ENCODE peak calls at places on chromosomes 1 and 21, in ten cellular contexts. One of them, this sample, is unnamed.

GRCh38 chr1:87953109-87953508 is 624.4 kb downstream of the LMO4 start:
- DNase-seq in spleen: no peak
- DNase-seq in esophagus muscularis mucosa: no peak
- DNase-seq in SK-N-SH: no peak
- DNase-seq in HCT116: no peak
- DNase-seq in sigmoid colon: no peak
- DNase-seq in H1: no peak
- DNase-seq in transverse colon: no peak
- DNase-seq in GM23338: no peak
- DNase-seq in HepG2: no peak
- DNase-seq in this sample: no peak

GRCh38 chr1:67077593-67077992 is 23.6 kb upstream of the SLC35D1 start:
- DNase-seq in sigmoid colon: no peak
- DNase-seq in H1: no peak
- DNase-seq in spleen: no peak
- DNase-seq in transverse colon: no peak
- DNase-seq in esophagus muscularis mucosa: no peak
- DNase-seq in HepG2: no peak
- DNase-seq in GM23338: no peak
- DNase-seq in SK-N-SH: no peak
- DNase-seq in HCT116: no peak
- DNase-seq in this sample: no peak

GRCh38 chr1:41503507-41504125 is 19.1 kb upstream of the EDN2 start:
- DNase-seq in H1: no peak
- DNase-seq in sigmoid colon: no peak
- DNase-seq in HepG2: no peak
- DNase-seq in spleen: no peak
- DNase-seq in transverse colon: no peak
- DNase-seq in esophagus muscularis mucosa: no peak
- DNase-seq in GM23338: no peak
- DNase-seq in SK-N-SH: peak
- DNase-seq in HCT116: no peak
- DNase-seq in this sample: no peak

GRCh38 chr1:19894218-19894617 is 12.0 kb downstream of the OTUD3 start:
- DNase-seq in sigmoid colon: no peak
- DNase-seq in esophagus muscularis mucosa: no peak
- DNase-seq in H1: no peak
- DNase-seq in HCT116: no peak
- DNase-seq in HepG2: no peak
- DNase-seq in transverse colon: no peak
- DNase-seq in SK-N-SH: no peak
- DNase-seq in spleen: no peak
- DNase-seq in GM23338: no peak
- DNase-seq in this sample: no peak

GRCh38 chr1:214155987-214156567 is 124.9 kb upstream of the SMYD2 start:
- DNase-seq in transverse colon: no peak
- DNase-seq in HCT116: no peak
- DNase-seq in GM23338: no peak
- DNase-seq in spleen: no peak
- DNase-seq in SK-N-SH: peak
- DNase-seq in H1: no peak
- DNase-seq in sigmoid colon: no peak
- DNase-seq in HepG2: no peak
- DNase-seq in esophagus muscularis mucosa: no peak
- DNase-seq in this sample: no peak

GRCh38 chr1:107935396-107936064 is 29.4 kb downstream of the VAV3 start:
- DNase-seq in HCT116: no peak
- DNase-seq in H1: no peak
- DNase-seq in GM23338: no peak
- DNase-seq in sigmoid colon: no peak
- DNase-seq in SK-N-SH: no peak
- DNase-seq in esophagus muscularis mucosa: no peak
- DNase-seq in spleen: no peak
- DNase-seq in transverse colon: no peak
- DNase-seq in HepG2: no peak
- DNase-seq in this sample: no peak

GRCh38 chr1:183234660-183235476 is 48.8 kb downstream of the LAMC2 start:
- DNase-seq in HepG2: peak
- DNase-seq in esophagus muscularis mucosa: peak
- DNase-seq in transverse colon: peak
- DNase-seq in sigmoid colon: peak
- DNase-seq in SK-N-SH: peak
- DNase-seq in spleen: no peak
- DNase-seq in H1: peak
- DNase-seq in HCT116: peak
- DNase-seq in GM23338: peak
- DNase-seq in this sample: no peak

GRCh38 chr21:41759214-41759840 is 7.5 kb downstream of the RIPK4 start:
- DNase-seq in HepG2: no peak
- DNase-seq in HCT116: no peak
- DNase-seq in spleen: peak
- DNase-seq in GM23338: no peak
- DNase-seq in sigmoid colon: no peak
- DNase-seq in H1: no peak
- DNase-seq in transverse colon: no peak
- DNase-seq in esophagus muscularis mucosa: no peak
- DNase-seq in SK-N-SH: no peak
- DNase-seq in this sample: no peak

GRCh38 chr1:117093870-117094621 is 27.5 kb downstream of the TRIM45 start:
- DNase-seq in H1: no peak
- DNase-seq in SK-N-SH: peak
- DNase-seq in HCT116: peak
- DNase-seq in transverse colon: no peak
- DNase-seq in sigmoid colon: no peak
- DNase-seq in GM23338: peak
- DNase-seq in esophagus muscularis mucosa: no peak
- DNase-seq in HepG2: no peak
- DNase-seq in spleen: no peak
- DNase-seq in this sample: no peak

GRCh38 chr1:182146286-182146685 is 84.8 kb upstream of the ZNF648 start:
- DNase-seq in H1: no peak
- DNase-seq in SK-N-SH: no peak
- DNase-seq in HepG2: no peak
- DNase-seq in transverse colon: peak
- DNase-seq in sigmoid colon: no peak
- DNase-seq in HCT116: no peak
- DNase-seq in esophagus muscularis mucosa: peak
- DNase-seq in GM23338: no peak
- DNase-seq in spleen: no peak
- DNase-seq in this sample: no peak
- TF ChIP-seq POLR2AphosphoS5 in H1: no peak
- TF ChIP-seq POLR2AphosphoS5 in SK-N-SH: no peak
- TF ChIP-seq POLR2AphosphoS5 in HepG2: no peak
- TF ChIP-seq POLR2AphosphoS5 in transverse colon: no peak
- TF ChIP-seq POLR2AphosphoS5 in sigmoid colon: no peak
- TF ChIP-seq POLR2AphosphoS5 in HCT116: no peak
- TF ChIP-seq POLR2AphosphoS5 in esophagus muscularis mucosa: no peak
- TF ChIP-seq POLR2AphosphoS5 in GM23338: no peak
- TF ChIP-seq POLR2AphosphoS5 in spleen: no peak
- TF ChIP-seq POLR2AphosphoS5 in this sample: no peak

GRCh38 chr21:43983390-43983789 is 28.7 kb upstream of the TRAPPC10 start:
- DNase-seq in transverse colon: no peak
- DNase-seq in SK-N-SH: peak
- DNase-seq in HCT116: no peak
- DNase-seq in HepG2: no peak
- DNase-seq in H1: no peak
- DNase-seq in sigmoid colon: no peak
- DNase-seq in GM23338: no peak
- DNase-seq in spleen: peak
- DNase-seq in esophagus muscularis mucosa: no peak
- DNase-seq in this sample: no peak

GRCh38 chr21:43986544-43987451 is 25.3 kb upstream of the TRAPPC10 start:
- DNase-seq in SK-N-SH: peak
- DNase-seq in GM23338: no peak
- DNase-seq in H1: no peak
- DNase-seq in HCT116: no peak
- DNase-seq in esophagus muscularis mucosa: no peak
- DNase-seq in spleen: no peak
- DNase-seq in transverse colon: no peak
- DNase-seq in HepG2: no peak
- DNase-seq in sigmoid colon: no peak
- DNase-seq in this sample: no peak

GRCh38 chr21:43985690-43986251 is 26.3 kb upstream of the TRAPPC10 start:
- DNase-seq in HepG2: no peak
- DNase-seq in transverse colon: no peak
- DNase-seq in esophagus muscularis mucosa: no peak
- DNase-seq in sigmoid colon: no peak
- DNase-seq in H1: no peak
- DNase-seq in HCT116: no peak
- DNase-seq in GM23338: peak
- DNase-seq in SK-N-SH: peak
- DNase-seq in spleen: no peak
- DNase-seq in this sample: no peak

GRCh38 chr21:43983860-43984420 is 28.2 kb upstream of the TRAPPC10 start:
- DNase-seq in HepG2: no peak
- DNase-seq in transverse colon: no peak
- DNase-seq in H1: no peak
- DNase-seq in SK-N-SH: peak
- DNase-seq in GM23338: no peak
- DNase-seq in esophagus muscularis mucosa: no peak
- DNase-seq in spleen: no peak
- DNase-seq in sigmoid colon: no peak
- DNase-seq in HCT116: no peak
- DNase-seq in this sample: no peak

GRCh38 chr21:43984905-43985689 is 27.0 kb upstream of the TRAPPC10 start:
- DNase-seq in SK-N-SH: peak
- DNase-seq in transverse colon: no peak
- DNase-seq in esophagus muscularis mucosa: no peak
- DNase-seq in HCT116: no peak
- DNase-seq in H1: no peak
- DNase-seq in spleen: peak
- DNase-seq in GM23338: no peak
- DNase-seq in sigmoid colon: no peak
- DNase-seq in HepG2: no peak
- DNase-seq in this sample: no peak
- H3K4me3 ChIP-seq in SK-N-SH: no peak
- H3K4me3 ChIP-seq in transverse colon: no peak
- H3K4me3 ChIP-seq in esophagus muscularis mucosa: no peak
- H3K4me3 ChIP-seq in HCT116: no peak
- H3K4me3 ChIP-seq in H1: no peak
- H3K4me3 ChIP-seq in spleen: no peak
- H3K4me3 ChIP-seq in GM23338: peak
- H3K4me3 ChIP-seq in sigmoid colon: no peak
- H3K4me3 ChIP-seq in HepG2: no peak
- H3K4me3 ChIP-seq in this sample: no peak

GRCh38 chr1:226001852-226002666 is 2.9 kb upstream of the SDE2 start:
- DNase-seq in sigmoid colon: peak
- DNase-seq in SK-N-SH: no peak
- DNase-seq in H1: no peak
- DNase-seq in spleen: peak
- DNase-seq in HepG2: peak
- DNase-seq in transverse colon: peak
- DNase-seq in esophagus muscularis mucosa: peak
- DNase-seq in HCT116: no peak
- DNase-seq in GM23338: no peak
- DNase-seq in this sample: no peak
- TF ChIP-seq POLR2AphosphoS5 in sigmoid colon: peak
- TF ChIP-seq POLR2AphosphoS5 in SK-N-SH: no peak
- TF ChIP-seq POLR2AphosphoS5 in H1: no peak
- TF ChIP-seq POLR2AphosphoS5 in spleen: no peak
- TF ChIP-seq POLR2AphosphoS5 in HepG2: no peak
- TF ChIP-seq POLR2AphosphoS5 in transverse colon: peak
- TF ChIP-seq POLR2AphosphoS5 in esophagus muscularis mucosa: peak
- TF ChIP-seq POLR2AphosphoS5 in HCT116: no peak
- TF ChIP-seq POLR2AphosphoS5 in GM23338: no peak
- TF ChIP-seq POLR2AphosphoS5 in this sample: peak

GRCh38 chr1:2389644-2390043 is 1.7 kb downstream of the MORN1 start:
- DNase-seq in spleen: peak
- DNase-seq in H1: no peak
- DNase-seq in GM23338: no peak
- DNase-seq in HepG2: no peak
- DNase-seq in esophagus muscularis mucosa: no peak
- DNase-seq in SK-N-SH: no peak
- DNase-seq in HCT116: no peak
- DNase-seq in transverse colon: no peak
- DNase-seq in sigmoid colon: no peak
- DNase-seq in this sample: no peak

GRCh38 chr1:2391034-2391384 is 345 bp downstream of the MORN1 start:
- DNase-seq in spleen: no peak
- DNase-seq in SK-N-SH: peak
- DNase-seq in transverse colon: peak
- DNase-seq in GM23338: peak
- DNase-seq in HepG2: no peak
- DNase-seq in HCT116: no peak
- DNase-seq in H1: no peak
- DNase-seq in esophagus muscularis mucosa: no peak
- DNase-seq in sigmoid colon: no peak
- DNase-seq in this sample: no peak

GRCh38 chr1:2386636-2387611 is 4.4 kb downstream of the MORN1 start:
- DNase-seq in spleen: peak
- DNase-seq in HepG2: no peak
- DNase-seq in HCT116: no peak
- DNase-seq in H1: no peak
- DNase-seq in SK-N-SH: no peak
- DNase-seq in esophagus muscularis mucosa: no peak
- DNase-seq in GM23338: no peak
- DNase-seq in transverse colon: peak
- DNase-seq in sigmoid colon: peak
- DNase-seq in this sample: no peak

GRCh38 chr1:2385606-2386280 is 5.6 kb downstream of the MORN1 start:
- DNase-seq in esophagus muscularis mucosa: no peak
- DNase-seq in HCT116: no peak
- DNase-seq in spleen: peak
- DNase-seq in SK-N-SH: no peak
- DNase-seq in HepG2: no peak
- DNase-seq in GM23338: no peak
- DNase-seq in transverse colon: peak
- DNase-seq in sigmoid colon: peak
- DNase-seq in H1: no peak
- DNase-seq in this sample: no peak

DNA sequence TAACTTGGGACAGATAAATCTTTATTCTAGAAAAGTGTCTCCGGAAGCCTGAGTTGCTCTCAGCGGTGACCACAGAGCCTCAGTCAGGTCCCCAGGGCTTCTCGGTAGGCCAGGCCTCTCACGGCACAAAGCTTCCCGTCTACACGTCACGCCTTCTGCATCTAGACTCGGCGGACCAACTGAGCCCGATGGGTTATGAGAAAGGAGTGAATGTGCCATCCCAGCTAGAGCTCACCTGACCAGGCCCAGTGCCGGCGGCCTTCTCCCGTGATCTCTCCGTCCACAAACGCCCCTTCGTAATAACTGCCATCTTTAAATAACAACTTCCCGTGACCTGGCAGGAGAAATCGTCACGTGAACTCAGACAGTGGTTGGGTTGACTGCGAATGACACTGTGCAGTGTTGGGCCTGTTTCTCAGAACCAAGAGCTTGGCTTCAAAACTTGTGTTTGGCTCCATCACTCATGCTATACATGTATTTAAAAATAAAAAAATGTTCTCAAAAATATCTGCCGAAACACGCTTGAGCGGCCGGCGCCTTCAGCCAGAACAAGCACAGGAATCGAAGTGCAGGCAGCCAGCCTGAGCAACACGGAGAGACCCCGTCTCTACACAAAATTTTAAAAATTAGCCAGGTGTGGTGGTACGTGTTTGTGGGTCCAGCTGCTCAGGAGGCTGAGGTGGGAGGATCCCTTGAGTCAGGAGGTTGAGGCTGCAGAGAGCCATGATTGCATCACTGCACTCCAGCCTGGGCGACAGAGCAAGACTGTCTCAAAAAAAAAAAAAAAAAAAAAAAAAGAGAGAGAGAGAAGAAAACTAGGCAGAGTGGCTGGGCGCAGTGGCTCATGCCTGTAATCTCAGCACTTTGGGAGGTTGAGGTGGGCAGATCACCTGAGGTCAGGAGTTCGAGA is 3.1 kb downstream of the MORN1 start:
- DNase-seq in HepG2: no peak
- DNase-seq in sigmoid colon: peak
- DNase-seq in H1: no peak
- DNase-seq in SK-N-SH: no peak
- DNase-seq in esophagus muscularis mucosa: no peak
- DNase-seq in spleen: peak
- DNase-seq in GM23338: no peak
- DNase-seq in HCT116: no peak
- DNase-seq in transverse colon: no peak
- DNase-seq in this sample: no peak
- H3K4me3 ChIP-seq in HepG2: no peak
- H3K4me3 ChIP-seq in sigmoid colon: no peak
- H3K4me3 ChIP-seq in H1: no peak
- H3K4me3 ChIP-seq in SK-N-SH: no peak
- H3K4me3 ChIP-seq in esophagus muscularis mucosa: no peak
- H3K4me3 ChIP-seq in spleen: no peak
- H3K4me3 ChIP-seq in GM23338: no peak
- H3K4me3 ChIP-seq in HCT116: no peak
- H3K4me3 ChIP-seq in transverse colon: no peak
- H3K4me3 ChIP-seq in this sample: no peak